ENCODE peak calls at places on chromosome 15, in four cellular contexts. E, U, H and I are unnamed samples.

GRCh38 chr15:96331942-96332853 is 1.7 kb downstream of the NR2F2 start:
- DNase-seq in E (peak; percentile 72), U (no peak), H (peak; percentile 84), I (no peak)

GRCh38 chr15:41878355-41878699 is 15.5 kb downstream of the SPTBN5 start:
- DNase-seq in E (no peak), U (no peak), H (no peak), I (no peak)

GRCh38 chr15:42490246-42490742 is 647 bp downstream of the ZNF106 start:
- DNase-seq in E (no peak), U (no peak), H (no peak), I (no peak)

GRCh38 chr15:87710406-87710805 is 546.1 kb downstream of the NTRK3 start:
- DNase-seq in E (no peak), U (no peak), H (peak; percentile 35), I (no peak)

GRCh38 chr15:65937476-65937875 is 68.2 kb downstream of the RAB11A start:
- DNase-seq in E (no peak), U (no peak), H (peak; percentile 43), I (no peak)

GRCh38 chr15:61857169-61857829 is 202.9 kb downstream of the VPS13C start:
- DNase-seq in E (no peak), U (no peak), H (no peak), I (no peak)

GRCh38 chr15:88871313-88871712 is 24.0 kb downstream of the HAPLN3 start:
- DNase-seq in E (no peak), U (no peak), H (no peak), I (no peak)

GRCh38 chr15:40477703-40478269 is 7.0 kb downstream of the CHST14 start:
- DNase-seq in E (peak; percentile 56), U (no peak), H (no peak), I (no peak)

GRCh38 chr15:98730860-98731711 is 82.7 kb downstream of the IGF1R start:
- DNase-seq in E (no peak), U (no peak), H (no peak), I (no peak)

GRCh38 chr15:45157974-45158373 is 28.2 kb downstream of the DUOX1 start:
- DNase-seq in E (peak; percentile 80), U (no peak), H (peak; percentile 97), I (no peak)

GRCh38 chr15:99015677-99016568 is 8.3 kb upstream of the PGPEP1L start:
- DNase-seq in E (peak; percentile 70), U (no peak), H (peak; percentile 5), I (no peak)

GRCh38 chr15:67117356-67117755 is 52.0 kb downstream of the SMAD3 start:
- DNase-seq in E (no peak), U (no peak), H (peak; percentile 59), I (no peak)